ENCODE peak calls at places on chromosome 15, in seven cellular contexts. B, M, A, Y, G, Z and H are unnamed samples.

GRCh38 chr15:83065431-83065830 is 1.6 kb downstream of the BTBD1 start:
- DNase-seq in A (no peak), B (no peak), Y (no peak), Z (peak), G (no peak), M (no peak), H (no peak)

GRCh38 chr15:69906256-69907185 is 191.2 kb downstream of the TLE3 start:
- DNase-seq in Z (no peak), M (no peak), Y (no peak), A (no peak), B (no peak), G (no peak), H (no peak)

GRCh38 chr15:73915085-73915484 is 11.2 kb upstream of the LOXL1 start:
- DNase-seq in M (no peak), G (no peak), Z (no peak), B (no peak), Y (no peak), A (no peak), H (peak)

GRCh38 chr15:91522609-91523332 is 330.7 kb upstream of the SLCO3A1 start:
- DNase-seq in A (peak), Y (peak), Z (peak), B (no peak), M (no peak), G (peak), H (peak)

GRCh38 chr15:62455441-62455921 is 290.4 kb upstream of the C2CD4B start:
- DNase-seq in B (no peak), Y (no peak), G (no peak), M (no peak), A (no peak), Z (no peak), H (no peak)

GRCh38 chr15:58182460-58183163 is 44.4 kb downstream of the AQP9 start:
- DNase-seq in G (peak), Y (peak), B (no peak), M (peak), Z (peak), A (peak), H (peak)

GRCh38 chr15:41124058-41124457 is 8.0 kb upstream of the INO80 start:
- DNase-seq in Z (no peak), Y (no peak), G (no peak), M (no peak), B (no peak), A (no peak), H (no peak)

GRCh38 chr15:71329041-71329440 is 213.8 kb downstream of the THSD4 start:
- DNase-seq in B (no peak), Y (no peak), M (no peak), A (no peak), Z (no peak), G (no peak), H (no peak)

GRCh38 chr15:41782486-41783271 is 8.4 kb downstream of the MAPKBP1 start:
- DNase-seq in M (no peak), B (no peak), G (no peak), Z (no peak), A (no peak), Y (no peak), H (no peak)

GRCh38 chr15:58761010-58761388 is 10.1 kb upstream of the MINDY2 start:
- DNase-seq in Z (no peak), G (no peak), A (no peak), M (no peak), Y (no peak), B (no peak), H (no peak)

GRCh38 chr15:61155741-61156700 is 73.1 kb downstream of the RORA start:
- DNase-seq in Z (peak), A (no peak), M (no peak), G (no peak), B (no peak), Y (no peak), H (peak)

GRCh38 chr15:91021516-91022074 is 799 bp downstream of the VPS33B start:
- DNase-seq in G (no peak), B (no peak), A (no peak), Z (peak), Y (peak), M (no peak), H (peak)

GRCh38 chr15:56207711-56208110 is 36.0 kb downstream of the RFX7 start:
- DNase-seq in M (no peak), G (no peak), A (no peak), Y (no peak), Z (no peak), B (no peak), H (no peak)

GRCh38 chr15:32838820-32839219 is 121.0 kb downstream of the GREM1 start:
- DNase-seq in Z (peak), B (no peak), M (no peak), A (no peak), G (peak), Y (no peak), H (no peak)

GRCh38 chr15:69760890-69761568 is 308.4 kb downstream of the RPLP1 start:
- DNase-seq in Z (peak), B (peak), A (peak), Y (peak), G (no peak), M (no peak), H (peak)

GRCh38 chr15:90203473-90203872 is 2.3 kb downstream of the SEMA4B start:
- DNase-seq in Y (no peak), A (no peak), M (no peak), B (no peak), Z (no peak), G (no peak), H (no peak)

GRCh38 chr15:83837946-83838571 is 184.1 kb downstream of the ADAMTSL3 start:
- DNase-seq in A (peak), G (peak), B (no peak), M (no peak), Y (peak), Z (peak), H (peak)

GRCh38 chr15:36428102-36428845 is 151.2 kb upstream of the CDIN1 start:
- DNase-seq in G (no peak), B (no peak), Z (peak), Y (peak), M (no peak), A (no peak), H (peak)